ENCODE peak calls at places on chromosome 22, in eight cellular contexts. U is H54; V is Peyer's patch; D is non-pigmented ciliary epithelial cell; O is activated T-cell treated with anti-CD3 and anti-CD28 coated beads, Interleukin-2, amount 50 U/mL, for 72 hours; Q is sigmoid colon; S is activated CD4-positive, alpha-beta T cell treated with anti-CD3 and anti-CD28 coated beads for 48 hours; L is Kasumi-1. W is an unnamed sample.

GRCh38 chr22:35258144-35258988 is 1.1 kb downstream of the HMGXB4 start:
- DNase-seq in D (no peak), U (no peak), O (no peak), L (no peak), Q (no peak), S (no peak), V (peak), W (peak)

GRCh38 chr22:33811686-33812085 is 108.6 kb downstream of the LARGE1 start:
- DNase-seq in Q (peak), U (no peak), S (no peak), D (no peak), L (no peak), V (no peak), O (no peak), W (no peak)

GRCh38 chr22:47795477-47796127 is 1033.2 kb downstream of the TBC1D22A start:
- DNase-seq in V (no peak), Q (no peak), D (no peak), O (no peak), U (no peak), S (no peak), L (no peak), W (no peak)

GRCh38 chr22:19405652-19406051 is 25.9 kb downstream of the HIRA start:
- DNase-seq in Q (no peak), U (no peak), V (no peak), L (no peak), O (no peak), D (no peak), S (no peak), W (no peak)

GRCh38 chr22:38853149-38853548 is 9.3 kb upstream of the NPTXR start:
- DNase-seq in Q (no peak), U (no peak), O (no peak), L (no peak), V (no peak), D (no peak), S (no peak), W (no peak)

GRCh38 chr22:43004362-43005035 is 10.4 kb downstream of the PACSIN2 start:
- DNase-seq in U (no peak), O (no peak), Q (no peak), D (no peak), S (no peak), V (no peak), L (no peak), W (no peak)

GRCh38 chr22:29011200-29011867 is 50.3 kb downstream of the C22orf31 start:
- DNase-seq in U (no peak), O (no peak), S (no peak), V (no peak), D (no peak), Q (no peak), L (no peak), W (no peak)

GRCh38 chr22:25892678-25893077 is 150.7 kb downstream of the MYO18B start:
- DNase-seq in L (no peak), V (no peak), Q (no peak), S (no peak), U (no peak), O (no peak), D (no peak), W (no peak)

GRCh38 chr22:50628543-50629134 is 687 bp upstream of the ARSA start:
- DNase-seq in V (no peak), D (no peak), Q (peak), L (no peak), S (no peak), O (no peak), U (no peak), W (no peak)

GRCh38 chr22:45082795-45083194 is 73.0 kb upstream of the PHF21B start:
- DNase-seq in V (no peak), L (no peak), Q (no peak), S (peak), O (peak), U (no peak), D (no peak), W (no peak)

GRCh38 chr22:20520093-20520511 is 12.7 kb downstream of the MED15 start:
- DNase-seq in U (no peak), V (no peak), O (peak), S (peak), Q (no peak), D (no peak), L (peak), W (no peak)

GRCh38 chr22:40451230-40451629 is 80.8 kb downstream of the SGSM3 start:
- DNase-seq in S (no peak), L (no peak), O (peak), V (peak), U (no peak), Q (no peak), D (no peak), W (no peak)

GRCh38 chr22:26949193-26949592 is 291.8 kb downstream of the MIAT start:
- DNase-seq in O (no peak), U (peak), S (no peak), L (peak), Q (no peak), V (no peak), D (no peak), W (peak)

GRCh38 chr22:39133871-39134270 is 18.6 kb downstream of the CBX7 start:
- DNase-seq in L (no peak), Q (peak), D (no peak), U (no peak), V (no peak), O (no peak), S (no peak), W (no peak)

GRCh38 chr22:29385748-29386147 is 2.6 kb downstream of the AP1B1 start:
- DNase-seq in S (no peak), U (no peak), V (peak), D (no peak), Q (no peak), O (no peak), L (peak), W (no peak)

GRCh38 chr22:40463727-40464126 is 93.3 kb downstream of the SGSM3 start:
- DNase-seq in Q (no peak), V (no peak), S (peak), U (no peak), O (peak), D (no peak), L (peak), W (no peak)

GRCh38 chr22:18978506-18978905 is 42.4 kb upstream of the PRODH start:
- DNase-seq in S (no peak), L (no peak), U (no peak), D (no peak), V (no peak), O (no peak), Q (peak), W (no peak)

GRCh38 chr22:21074092-21074715 is 28.5 kb downstream of the LRRC74B start:
- DNase-seq in Q (no peak), S (no peak), D (peak), V (no peak), O (no peak), L (peak), U (peak), W (no peak)

GRCh38 chr22:48055185-48055584 is 1292.7 kb downstream of the TBC1D22A start:
- DNase-seq in S (no peak), D (no peak), Q (no peak), L (no peak), O (no peak), V (no peak), U (no peak), W (no peak)

GRCh38 chr22:21591695-21592094 is 24.2 kb downstream of the UBE2L3 start:
- DNase-seq in L (no peak), O (no peak), S (no peak), D (no peak), U (no peak), Q (no peak), V (no peak), W (no peak)

GRCh38 chr22:27405672-27406388 is 395.7 kb downstream of the MN1 start:
- DNase-seq in L (no peak), O (peak), Q (no peak), S (peak), D (no peak), U (peak), V (no peak), W (no peak)

GRCh38 chr22:27780161-27780575 is 21.4 kb downstream of the MN1 start:
- DNase-seq in V (no peak), O (no peak), S (no peak), Q (no peak), D (no peak), L (no peak), U (no peak), W (no peak)

GRCh38 chr22:19832476-19833108 is 22.1 kb downstream of the GNB1L start:
- DNase-seq in L (peak), D (no peak), O (no peak), S (no peak), V (no peak), Q (no peak), U (no peak), W (no peak)

GRCh38 chr22:33044059-33044458 is 14.1 kb downstream of the SYN3 start:
- DNase-seq in S (no peak), D (no peak), U (no peak), V (no peak), L (no peak), O (no peak), Q (no peak), W (no peak)

GRCh38 chr22:36445158-36445668 is 36.2 kb downstream of the TXN2 start:
- DNase-seq in L (no peak), S (no peak), Q (peak), V (no peak), O (no peak), U (peak), D (peak), W (peak)

GRCh38 chr22:33515733-33516297 is 404.5 kb downstream of the LARGE1 start:
- DNase-seq in O (no peak), Q (no peak), D (no peak), U (no peak), S (no peak), L (no peak), V (no peak), W (no peak)

GRCh38 chr22:48222742-48223487 is 1460.5 kb downstream of the TBC1D22A start:
- DNase-seq in Q (no peak), L (no peak), O (no peak), U (no peak), D (no peak), V (no peak), S (no peak), W (no peak)

GRCh38 chr22:25774575-25775026 is 32.6 kb downstream of the MYO18B start:
- DNase-seq in O (peak), D (no peak), L (no peak), U (no peak), V (no peak), Q (no peak), S (peak), W (no peak)

GRCh38 chr22:47623740-47624103 is 861.3 kb downstream of the TBC1D22A start:
- DNase-seq in U (no peak), Q (peak), D (no peak), V (no peak), L (no peak), S (no peak), O (no peak), W (no peak)

GRCh38 chr22:28009272-28009827 is 90.3 kb upstream of the PITPNB start:
- DNase-seq in L (peak), U (peak), D (peak), V (peak), O (peak), Q (peak), S (peak), W (peak)

GRCh38 chr22:23404689-23405365 is 175.3 kb downstream of the IGLL1 start:
- DNase-seq in S (no peak), V (no peak), L (peak), U (no peak), D (no peak), O (no peak), Q (peak), W (no peak)